ENCODE peak calls at places on chromosomes 16 and 17, in nine cellular contexts. One of them, this sample, is unnamed.

GRCh38 chr16:77302249-77302648 is 103.0 kb downstream of the SYCE1L start:
- DNase-seq in T follicular helper cell: no peak
- DNase-seq in colonic mucosa: no peak
- DNase-seq in adrenal gland: no peak
- DNase-seq in NCI-H1694: no peak
- DNase-seq in stimulated activated CD4-positive, alpha-beta T cell treated with anti-CD3 and anti-CD28 coated beads, Interleukin-1b, Interleukin-23, amount 100 ng/mL, for 24 hours: no peak
- DNase-seq in DMS79: no peak
- DNase-seq in AG20443: no peak
- DNase-seq in A549: no peak
- DNase-seq in this sample: no peak

GRCh38 chr17:80822700-80823410 is 168.8 kb upstream of the CHMP6 start:
- DNase-seq in T follicular helper cell: no peak
- DNase-seq in stimulated activated CD4-positive, alpha-beta T cell treated with anti-CD3 and anti-CD28 coated beads, Interleukin-1b, Interleukin-23, amount 100 ng/mL, for 24 hours: no peak
- DNase-seq in AG20443: no peak
- DNase-seq in colonic mucosa: no peak
- DNase-seq in NCI-H1694: no peak
- DNase-seq in A549: no peak
- DNase-seq in DMS79: no peak
- DNase-seq in adrenal gland: no peak
- DNase-seq in this sample: no peak

GRCh38 chr16:19105891-19106624 is 7.7 kb upstream of the ITPRIPL2 start:
- DNase-seq in T follicular helper cell: no peak
- DNase-seq in DMS79: no peak
- DNase-seq in A549: no peak
- DNase-seq in AG20443: no peak
- DNase-seq in colonic mucosa: no peak
- DNase-seq in NCI-H1694: no peak
- DNase-seq in stimulated activated CD4-positive, alpha-beta T cell treated with anti-CD3 and anti-CD28 coated beads, Interleukin-1b, Interleukin-23, amount 100 ng/mL, for 24 hours: no peak
- DNase-seq in adrenal gland: no peak
- DNase-seq in this sample: no peak

GRCh38 chr16:15907863-15908478 is 19.6 kb upstream of the CEP20 start:
- DNase-seq in colonic mucosa: peak
- DNase-seq in DMS79: peak
- DNase-seq in AG20443: peak
- DNase-seq in T follicular helper cell: no peak
- DNase-seq in NCI-H1694: no peak
- DNase-seq in stimulated activated CD4-positive, alpha-beta T cell treated with anti-CD3 and anti-CD28 coated beads, Interleukin-1b, Interleukin-23, amount 100 ng/mL, for 24 hours: no peak
- DNase-seq in adrenal gland: peak
- DNase-seq in A549: peak
- DNase-seq in this sample: peak

GRCh38 chr16:24419709-24420108 is 119.7 kb upstream of the RBBP6 start:
- DNase-seq in NCI-H1694: no peak
- DNase-seq in T follicular helper cell: no peak
- DNase-seq in stimulated activated CD4-positive, alpha-beta T cell treated with anti-CD3 and anti-CD28 coated beads, Interleukin-1b, Interleukin-23, amount 100 ng/mL, for 24 hours: no peak
- DNase-seq in A549: no peak
- DNase-seq in DMS79: no peak
- DNase-seq in colonic mucosa: no peak
- DNase-seq in adrenal gland: no peak
- DNase-seq in AG20443: no peak
- DNase-seq in this sample: no peak

GRCh38 chr17:57102122-57102521 is 17.1 kb downstream of the AKAP1 start:
- DNase-seq in T follicular helper cell: no peak
- DNase-seq in NCI-H1694: no peak
- DNase-seq in DMS79: no peak
- DNase-seq in A549: no peak
- DNase-seq in colonic mucosa: no peak
- DNase-seq in stimulated activated CD4-positive, alpha-beta T cell treated with anti-CD3 and anti-CD28 coated beads, Interleukin-1b, Interleukin-23, amount 100 ng/mL, for 24 hours: no peak
- DNase-seq in adrenal gland: no peak
- DNase-seq in AG20443: no peak
- DNase-seq in this sample: no peak

GRCh38 chr16:73530529-73530928 is 482.6 kb upstream of the ZFHX3 start:
- DNase-seq in DMS79: no peak
- DNase-seq in stimulated activated CD4-positive, alpha-beta T cell treated with anti-CD3 and anti-CD28 coated beads, Interleukin-1b, Interleukin-23, amount 100 ng/mL, for 24 hours: no peak
- DNase-seq in T follicular helper cell: no peak
- DNase-seq in NCI-H1694: no peak
- DNase-seq in AG20443: no peak
- DNase-seq in adrenal gland: no peak
- DNase-seq in colonic mucosa: no peak
- DNase-seq in A549: no peak
- DNase-seq in this sample: no peak

GRCh38 chr16:77594798-77595625 is 127.3 kb upstream of the NUDT7 start:
- DNase-seq in DMS79: no peak
- DNase-seq in stimulated activated CD4-positive, alpha-beta T cell treated with anti-CD3 and anti-CD28 coated beads, Interleukin-1b, Interleukin-23, amount 100 ng/mL, for 24 hours: no peak
- DNase-seq in colonic mucosa: no peak
- DNase-seq in NCI-H1694: no peak
- DNase-seq in T follicular helper cell: no peak
- DNase-seq in adrenal gland: no peak
- DNase-seq in A549: no peak
- DNase-seq in AG20443: no peak
- DNase-seq in this sample: no peak

GRCh38 chr16:88618956-88619667 is 19.3 kb upstream of the IL17C start:
- DNase-seq in colonic mucosa: no peak
- DNase-seq in A549: no peak
- DNase-seq in AG20443: no peak
- DNase-seq in adrenal gland: no peak
- DNase-seq in stimulated activated CD4-positive, alpha-beta T cell treated with anti-CD3 and anti-CD28 coated beads, Interleukin-1b, Interleukin-23, amount 100 ng/mL, for 24 hours: no peak
- DNase-seq in NCI-H1694: no peak
- DNase-seq in T follicular helper cell: no peak
- DNase-seq in DMS79: no peak
- DNase-seq in this sample: no peak

GRCh38 chr17:44912763-44913544 is 2.3 kb downstream of the GFAP start:
- DNase-seq in T follicular helper cell: no peak
- DNase-seq in AG20443: peak
- DNase-seq in DMS79: no peak
- DNase-seq in adrenal gland: no peak
- DNase-seq in colonic mucosa: no peak
- DNase-seq in A549: no peak
- DNase-seq in stimulated activated CD4-positive, alpha-beta T cell treated with anti-CD3 and anti-CD28 coated beads, Interleukin-1b, Interleukin-23, amount 100 ng/mL, for 24 hours: no peak
- DNase-seq in NCI-H1694: no peak
- DNase-seq in this sample: no peak

GRCh38 chr17:75830168-75831031 is 13.8 kb downstream of the UNC13D start:
- DNase-seq in NCI-H1694: no peak
- DNase-seq in DMS79: no peak
- DNase-seq in adrenal gland: no peak
- DNase-seq in A549: no peak
- DNase-seq in stimulated activated CD4-positive, alpha-beta T cell treated with anti-CD3 and anti-CD28 coated beads, Interleukin-1b, Interleukin-23, amount 100 ng/mL, for 24 hours: no peak
- DNase-seq in AG20443: no peak
- DNase-seq in colonic mucosa: peak
- DNase-seq in T follicular helper cell: no peak
- DNase-seq in this sample: no peak

GRCh38 chr17:64920026-64920418 is 744 bp upstream of the LRRC37A3 start:
- DNase-seq in NCI-H1694: no peak
- DNase-seq in colonic mucosa: peak
- DNase-seq in AG20443: peak
- DNase-seq in A549: peak
- DNase-seq in T follicular helper cell: no peak
- DNase-seq in stimulated activated CD4-positive, alpha-beta T cell treated with anti-CD3 and anti-CD28 coated beads, Interleukin-1b, Interleukin-23, amount 100 ng/mL, for 24 hours: no peak
- DNase-seq in adrenal gland: peak
- DNase-seq in DMS79: no peak
- DNase-seq in this sample: no peak

GRCh38 chr17:40519089-40519775 is 17.8 kb upstream of the TNS4 start:
- DNase-seq in adrenal gland: no peak
- DNase-seq in T follicular helper cell: no peak
- DNase-seq in DMS79: no peak
- DNase-seq in colonic mucosa: no peak
- DNase-seq in A549: no peak
- DNase-seq in NCI-H1694: no peak
- DNase-seq in stimulated activated CD4-positive, alpha-beta T cell treated with anti-CD3 and anti-CD28 coated beads, Interleukin-1b, Interleukin-23, amount 100 ng/mL, for 24 hours: no peak
- DNase-seq in AG20443: no peak
- DNase-seq in this sample: no peak

GRCh38 chr17:73592531-73592961 is 51.7 kb downstream of the SDK2 start:
- DNase-seq in T follicular helper cell: no peak
- DNase-seq in colonic mucosa: no peak
- DNase-seq in stimulated activated CD4-positive, alpha-beta T cell treated with anti-CD3 and anti-CD28 coated beads, Interleukin-1b, Interleukin-23, amount 100 ng/mL, for 24 hours: peak
- DNase-seq in A549: no peak
- DNase-seq in NCI-H1694: no peak
- DNase-seq in adrenal gland: no peak
- DNase-seq in DMS79: no peak
- DNase-seq in AG20443: no peak
- DNase-seq in this sample: peak

This sample was measured in stimulated activated naive CD4-positive, alpha-beta T cell treated with Interleukin-2 at 50 U/mL for 16 hours.